ENCODE peak calls at places on chromosome 2, in six cellular contexts. One of them, this sample, is unnamed.
A peak's percentile ranks its signal among the peaks of the same experiment; 100 is the strongest.

GRCh38 chr2:110832740-110833139 is 100.4 kb downstream of the ACOXL start:
- DNase-seq in HepG2: no peak
- DNase-seq in prostate gland: no peak
- DNase-seq in astrocyte of the cerebellum: no peak
- DNase-seq in heart right ventricle: no peak
- DNase-seq in GM10248: no peak
- DNase-seq in this sample: no peak

GRCh38 chr2:64915510-64915900 is 73.7 kb upstream of the SLC1A4 start:
- DNase-seq in HepG2: no peak
- DNase-seq in prostate gland: no peak
- DNase-seq in astrocyte of the cerebellum: no peak
- DNase-seq in heart right ventricle: no peak
- DNase-seq in GM10248: no peak
- DNase-seq in this sample: no peak

GRCh38 chr2:213129311-213129710 is 22.1 kb downstream of the IKZF2 start:
- DNase-seq in HepG2: no peak
- DNase-seq in prostate gland: no peak
- DNase-seq in astrocyte of the cerebellum: no peak
- DNase-seq in heart right ventricle: no peak
- DNase-seq in GM10248: no peak
- DNase-seq in this sample: no peak

GRCh38 chr2:29165362-29166236 is 50.4 kb downstream of the CLIP4 start:
- DNase-seq in HepG2: peak; percentile 84
- DNase-seq in prostate gland: peak; percentile 34
- DNase-seq in astrocyte of the cerebellum: no peak
- DNase-seq in heart right ventricle: no peak
- DNase-seq in GM10248: no peak
- DNase-seq in this sample: no peak

GRCh38 chr2:240233891-240234502 is 93.5 kb upstream of the OTOS start:
- DNase-seq in HepG2: no peak
- DNase-seq in prostate gland: no peak
- DNase-seq in astrocyte of the cerebellum: no peak
- DNase-seq in heart right ventricle: peak; percentile 6
- DNase-seq in GM10248: no peak
- DNase-seq in this sample: peak; percentile 79

GRCh38 chr2:223465793-223466192 is 136.4 kb downstream of the SCG2 start:
- DNase-seq in HepG2: no peak
- DNase-seq in prostate gland: peak; percentile 19
- DNase-seq in astrocyte of the cerebellum: peak; percentile 99
- DNase-seq in heart right ventricle: peak; percentile 65
- DNase-seq in GM10248: no peak
- DNase-seq in this sample: no peak

GRCh38 chr2:81650048-81650971 is 1345.8 kb upstream of the LRRTM1 start:
- DNase-seq in HepG2: no peak
- DNase-seq in prostate gland: no peak
- DNase-seq in astrocyte of the cerebellum: no peak
- DNase-seq in heart right ventricle: no peak
- DNase-seq in GM10248: no peak
- DNase-seq in this sample: no peak

GRCh38 chr2:136424112-136424511 is 306.2 kb upstream of the CXCR4 start:
- DNase-seq in HepG2: no peak
- DNase-seq in prostate gland: no peak
- DNase-seq in astrocyte of the cerebellum: no peak
- DNase-seq in heart right ventricle: no peak
- DNase-seq in GM10248: no peak
- DNase-seq in this sample: no peak

GRCh38 chr2:95539836-95540235 is 52.0 kb upstream of the TRIM43 start:
- DNase-seq in HepG2: no peak
- DNase-seq in prostate gland: no peak
- DNase-seq in astrocyte of the cerebellum: no peak
- DNase-seq in heart right ventricle: no peak
- DNase-seq in GM10248: peak; percentile 33
- DNase-seq in this sample: no peak

GRCh38 chr2:65381607-65382032 is 50.8 kb downstream of the SPRED2 start:
- DNase-seq in HepG2: no peak
- DNase-seq in prostate gland: no peak
- DNase-seq in astrocyte of the cerebellum: no peak
- DNase-seq in heart right ventricle: no peak
- DNase-seq in GM10248: no peak
- DNase-seq in this sample: peak; percentile 72

GRCh38 chr2:236178921-236179652 is 10.9 kb upstream of the GBX2 start:
- DNase-seq in HepG2: no peak
- DNase-seq in prostate gland: no peak
- DNase-seq in astrocyte of the cerebellum: no peak
- DNase-seq in heart right ventricle: no peak
- DNase-seq in GM10248: no peak
- DNase-seq in this sample: no peak

GRCh38 chr2:159755788-159756187 is 42.2 kb downstream of the CD302 start:
- DNase-seq in HepG2: peak; percentile 51
- DNase-seq in prostate gland: no peak
- DNase-seq in astrocyte of the cerebellum: no peak
- DNase-seq in heart right ventricle: no peak
- DNase-seq in GM10248: no peak
- DNase-seq in this sample: no peak

GRCh38 chr2:10817413-10817812 is 4.8 kb upstream of the PDIA6 start:
- DNase-seq in HepG2: peak; percentile 54
- DNase-seq in prostate gland: no peak
- DNase-seq in astrocyte of the cerebellum: no peak
- DNase-seq in heart right ventricle: no peak
- DNase-seq in GM10248: no peak
- DNase-seq in this sample: no peak

GRCh38 chr2:43482974-43483373 is 112.9 kb downstream of the THADA start:
- DNase-seq in HepG2: no peak
- DNase-seq in prostate gland: no peak
- DNase-seq in astrocyte of the cerebellum: no peak
- DNase-seq in heart right ventricle: peak; percentile 13
- DNase-seq in GM10248: no peak
- DNase-seq in this sample: no peak

GRCh38 chr2:100865819-100866462 is 46.0 kb downstream of the NPAS2 start:
- DNase-seq in HepG2: peak; percentile 71
- DNase-seq in prostate gland: no peak
- DNase-seq in astrocyte of the cerebellum: no peak
- DNase-seq in heart right ventricle: no peak
- DNase-seq in GM10248: no peak
- DNase-seq in this sample: no peak

GRCh38 chr2:118845843-118846666 is 1.4 kb downstream of the EN1 start:
- DNase-seq in HepG2: no peak
- DNase-seq in prostate gland: no peak
- DNase-seq in astrocyte of the cerebellum: no peak
- DNase-seq in heart right ventricle: no peak
- DNase-seq in GM10248: no peak
- DNase-seq in this sample: peak; percentile 81

GRCh38 chr2:61426267-61426897 is 44.5 kb downstream of the USP34 start:
- DNase-seq in HepG2: peak; percentile 66
- DNase-seq in prostate gland: no peak
- DNase-seq in astrocyte of the cerebellum: no peak
- DNase-seq in heart right ventricle: no peak
- DNase-seq in GM10248: peak; percentile 74
- DNase-seq in this sample: no peak

GRCh38 chr2:236366406-236366805 is 102.2 kb upstream of the ASB18 start:
- DNase-seq in HepG2: no peak
- DNase-seq in prostate gland: no peak
- DNase-seq in astrocyte of the cerebellum: no peak
- DNase-seq in heart right ventricle: no peak
- DNase-seq in GM10248: no peak
- DNase-seq in this sample: no peak

GRCh38 chr2:144459937-144460336 is 60.0 kb downstream of the ZEB2 start:
- DNase-seq in HepG2: no peak
- DNase-seq in prostate gland: no peak
- DNase-seq in astrocyte of the cerebellum: no peak
- DNase-seq in heart right ventricle: no peak
- DNase-seq in GM10248: no peak
- DNase-seq in this sample: no peak

GRCh38 chr2:25103287-25103871 is 61.5 kb downstream of the EFR3B start:
- DNase-seq in HepG2: no peak
- DNase-seq in prostate gland: no peak
- DNase-seq in astrocyte of the cerebellum: peak; percentile 54
- DNase-seq in heart right ventricle: no peak
- DNase-seq in GM10248: no peak
- DNase-seq in this sample: no peak

GRCh38 chr2:58042486-58042970 is 4.1 kb upstream of the VRK2 start:
- DNase-seq in HepG2: peak; percentile 95
- DNase-seq in prostate gland: peak; percentile 20
- DNase-seq in astrocyte of the cerebellum: peak; percentile 93
- DNase-seq in heart right ventricle: no peak
- DNase-seq in GM10248: no peak
- DNase-seq in this sample: no peak

GRCh38 chr2:119223521-119224390 is at the start of gene STEAP3:
- DNase-seq in HepG2: peak; percentile 74
- DNase-seq in prostate gland: peak; percentile 62
- DNase-seq in astrocyte of the cerebellum: no peak
- DNase-seq in heart right ventricle: peak; percentile 75
- DNase-seq in GM10248: peak; percentile 88
- DNase-seq in this sample: peak; percentile 87

GRCh38 chr2:48736251-48736650 is 19.3 kb downstream of the LHCGR start:
- DNase-seq in HepG2: no peak
- DNase-seq in prostate gland: no peak
- DNase-seq in astrocyte of the cerebellum: no peak
- DNase-seq in heart right ventricle: no peak
- DNase-seq in GM10248: no peak
- DNase-seq in this sample: no peak

GRCh38 chr2:21175895-21176646 is 52.3 kb downstream of the TDRD15 start:
- DNase-seq in HepG2: peak; percentile 10
- DNase-seq in prostate gland: no peak
- DNase-seq in astrocyte of the cerebellum: peak; percentile 0
- DNase-seq in heart right ventricle: peak; percentile 11
- DNase-seq in GM10248: no peak
- DNase-seq in this sample: no peak

GRCh38 chr2:211035548-211036185 is 479.3 kb downstream of the CPS1 start:
- DNase-seq in HepG2: peak; percentile 47
- DNase-seq in prostate gland: no peak
- DNase-seq in astrocyte of the cerebellum: peak; percentile 15
- DNase-seq in heart right ventricle: peak; percentile 5
- DNase-seq in GM10248: no peak
- DNase-seq in this sample: no peak
- TF ChIP-seq CTCF in HepG2: peak; percentile 71
- TF ChIP-seq CTCF in prostate gland: no peak
- TF ChIP-seq CTCF in astrocyte of the cerebellum: peak; percentile 60
- TF ChIP-seq CTCF in heart right ventricle: peak; percentile 53
- TF ChIP-seq CTCF in GM10248: peak; percentile 52
- TF ChIP-seq CTCF in this sample: peak; percentile 54

GRCh38 chr2:15939854-15940660 is at the start of gene MYCN:
- DNase-seq in HepG2: peak; percentile 41
- DNase-seq in prostate gland: peak; percentile 9
- DNase-seq in astrocyte of the cerebellum: no peak
- DNase-seq in heart right ventricle: peak; percentile 65
- DNase-seq in GM10248: no peak
- DNase-seq in this sample: no peak

GRCh38 chr2:15938803-15939555 is 1.4 kb upstream of the MYCN start:
- DNase-seq in HepG2: no peak
- DNase-seq in prostate gland: no peak
- DNase-seq in astrocyte of the cerebellum: no peak
- DNase-seq in heart right ventricle: no peak
- DNase-seq in GM10248: no peak
- DNase-seq in this sample: no peak

GRCh38 chr2:15937882-15938802 is 2.2 kb upstream of the MYCN start:
- DNase-seq in HepG2: no peak
- DNase-seq in prostate gland: no peak
- DNase-seq in astrocyte of the cerebellum: no peak
- DNase-seq in heart right ventricle: no peak
- DNase-seq in GM10248: no peak
- DNase-seq in this sample: no peak

GRCh38 chr2:15940661-15941482 is 522 bp downstream of the MYCN start:
- DNase-seq in HepG2: no peak
- DNase-seq in prostate gland: no peak
- DNase-seq in astrocyte of the cerebellum: no peak
- DNase-seq in heart right ventricle: peak; percentile 7
- DNase-seq in GM10248: no peak
- DNase-seq in this sample: no peak

DNA sequence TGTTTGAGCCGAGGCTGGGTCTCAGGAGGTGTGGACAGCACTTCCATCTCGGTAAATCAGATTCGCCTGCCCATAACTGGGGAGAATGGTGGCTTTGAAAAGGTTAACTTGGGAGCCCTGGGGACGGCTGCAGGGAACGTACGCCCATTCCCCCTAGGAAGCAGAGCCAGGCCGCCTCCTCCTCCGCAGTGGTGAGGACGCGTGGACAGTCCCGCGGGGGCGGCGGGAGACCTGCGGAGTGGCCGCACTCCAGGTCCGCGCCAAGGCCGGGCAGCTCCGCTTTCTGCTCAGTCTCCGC is 845 bp upstream of the MYCN start:
- DNase-seq in HepG2: no peak
- DNase-seq in prostate gland: peak; percentile 52
- DNase-seq in astrocyte of the cerebellum: no peak
- DNase-seq in heart right ventricle: no peak
- DNase-seq in GM10248: peak; percentile 77
- DNase-seq in this sample: peak; percentile 86
- TF ChIP-seq CTCF in HepG2: peak; percentile 93
- TF ChIP-seq CTCF in prostate gland: no peak
- TF ChIP-seq CTCF in astrocyte of the cerebellum: no peak
- TF ChIP-seq CTCF in heart right ventricle: peak; percentile 96
- TF ChIP-seq CTCF in GM10248: peak; percentile 84
- TF ChIP-seq CTCF in this sample: no peak

DNA sequence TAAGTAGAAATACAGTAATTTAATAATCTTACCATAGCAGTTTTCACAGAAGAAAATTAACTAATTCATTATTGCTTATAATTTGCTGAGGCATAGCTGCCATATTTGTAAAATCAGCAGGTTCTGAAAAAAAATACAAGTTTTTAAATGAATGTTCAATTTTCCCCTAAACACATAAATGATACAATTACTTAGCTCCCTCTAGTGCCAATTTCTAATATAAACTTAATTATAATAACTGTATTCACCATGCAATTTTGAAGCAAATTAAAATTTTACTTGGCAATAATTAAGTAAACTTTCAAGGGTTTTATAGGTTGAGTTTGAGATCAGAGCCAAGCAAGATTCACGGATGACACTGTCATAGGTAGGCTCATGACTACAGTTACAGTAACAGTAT is 1321.6 kb upstream of the ACVR2A start:
- DNase-seq in HepG2: no peak
- DNase-seq in prostate gland: no peak
- DNase-seq in astrocyte of the cerebellum: no peak
- DNase-seq in heart right ventricle: no peak
- DNase-seq in GM10248: no peak
- DNase-seq in this sample: no peak
- TF ChIP-seq CTCF in HepG2: no peak
- TF ChIP-seq CTCF in prostate gland: no peak
- TF ChIP-seq CTCF in astrocyte of the cerebellum: no peak
- TF ChIP-seq CTCF in heart right ventricle: no peak
- TF ChIP-seq CTCF in GM10248: no peak
- TF ChIP-seq CTCF in this sample: peak; percentile 61

DNA sequence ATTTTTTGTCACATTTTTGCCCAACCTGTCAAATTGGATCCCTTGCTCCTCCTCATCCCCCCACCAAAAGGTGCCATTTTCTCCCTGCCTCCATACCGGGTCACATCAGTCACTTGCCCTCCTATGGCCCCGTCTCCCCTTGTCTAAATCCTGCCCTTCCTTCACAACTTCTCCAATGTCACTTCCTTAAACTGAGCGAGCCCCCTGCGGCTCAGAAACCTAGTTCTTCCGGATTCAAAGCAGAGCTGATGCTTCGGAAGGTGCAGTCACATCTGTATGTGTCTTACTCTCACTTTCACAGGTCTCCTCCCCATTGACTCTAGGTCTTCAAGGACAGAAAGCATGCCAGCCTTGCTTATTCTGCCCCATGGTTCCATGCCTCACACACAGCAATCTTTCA is 22.1 kb downstream of the TNP1 start:
- DNase-seq in HepG2: no peak
- DNase-seq in prostate gland: no peak
- DNase-seq in astrocyte of the cerebellum: no peak
- DNase-seq in heart right ventricle: no peak
- DNase-seq in GM10248: no peak
- DNase-seq in this sample: no peak
- TF ChIP-seq CTCF in HepG2: no peak
- TF ChIP-seq CTCF in prostate gland: no peak
- TF ChIP-seq CTCF in astrocyte of the cerebellum: no peak
- TF ChIP-seq CTCF in heart right ventricle: no peak
- TF ChIP-seq CTCF in GM10248: no peak
- TF ChIP-seq CTCF in this sample: no peak

GRCh38 chr2:185663811-185664210 is 74.8 kb upstream of the FSIP2 start:
- DNase-seq in HepG2: no peak
- DNase-seq in prostate gland: no peak
- DNase-seq in astrocyte of the cerebellum: no peak
- DNase-seq in heart right ventricle: no peak
- DNase-seq in GM10248: no peak
- DNase-seq in this sample: no peak
- TF ChIP-seq CTCF in HepG2: no peak
- TF ChIP-seq CTCF in prostate gland: no peak
- TF ChIP-seq CTCF in astrocyte of the cerebellum: no peak
- TF ChIP-seq CTCF in heart right ventricle: no peak
- TF ChIP-seq CTCF in GM10248: no peak
- TF ChIP-seq CTCF in this sample: no peak

This sample was measured in osteocyte.